ENCODE peak calls at places on chromosome 13, in seven cellular contexts. One of them, this sample, is unnamed. For H3K4me1, the result is how much of the 10 kb centered on the place peaks cover.

GRCh38 chr13:74290324-74290773 is 156.1 kb upstream of the KLF12 start:
- DNase-seq in prostate gland: peak
- DNase-seq in NT2/D1: no peak
- DNase-seq in tibial artery: no peak
- DNase-seq in CD8-positive, alpha-beta T cell: peak
- DNase-seq in neuronal stem cell: peak
- DNase-seq in cardiac muscle cell: peak
- DNase-seq in this sample: no peak

GRCh38 chr13:76894401-76895110 is 8.4 kb upstream of the KCTD12 start:
- DNase-seq in NT2/D1: no peak
- DNase-seq in prostate gland: no peak
- DNase-seq in CD8-positive, alpha-beta T cell: no peak
- DNase-seq in tibial artery: no peak
- DNase-seq in neuronal stem cell: no peak
- DNase-seq in cardiac muscle cell: no peak
- DNase-seq in this sample: no peak

GRCh38 chr13:110280996-110281688 is 25.8 kb downstream of the COL4A1 start:
- DNase-seq in neuronal stem cell: no peak
- DNase-seq in prostate gland: no peak
- DNase-seq in CD8-positive, alpha-beta T cell: no peak
- DNase-seq in cardiac muscle cell: no peak
- DNase-seq in NT2/D1: no peak
- DNase-seq in tibial artery: peak
- DNase-seq in this sample: no peak

GRCh38 chr13:45361596-45362206 is 20.7 kb upstream of the TPT1 start:
- DNase-seq in prostate gland: no peak
- DNase-seq in tibial artery: no peak
- DNase-seq in NT2/D1: no peak
- DNase-seq in neuronal stem cell: no peak
- DNase-seq in CD8-positive, alpha-beta T cell: no peak
- DNase-seq in cardiac muscle cell: no peak
- DNase-seq in this sample: no peak

GRCh38 chr13:42660367-42660965 is 86.5 kb downstream of the TNFSF11 start:
- DNase-seq in prostate gland: no peak
- DNase-seq in cardiac muscle cell: peak
- DNase-seq in CD8-positive, alpha-beta T cell: no peak
- DNase-seq in neuronal stem cell: no peak
- DNase-seq in NT2/D1: no peak
- DNase-seq in tibial artery: no peak
- DNase-seq in this sample: no peak

GRCh38 chr13:32362574-32362973 is 47.3 kb downstream of the BRCA2 start:
- DNase-seq in tibial artery: no peak
- DNase-seq in prostate gland: no peak
- DNase-seq in CD8-positive, alpha-beta T cell: no peak
- DNase-seq in cardiac muscle cell: no peak
- DNase-seq in NT2/D1: no peak
- DNase-seq in neuronal stem cell: no peak
- DNase-seq in this sample: no peak

GRCh38 chr13:112725346-112726017 is 35.6 kb downstream of the ATP11A start:
- DNase-seq in CD8-positive, alpha-beta T cell: no peak
- DNase-seq in tibial artery: peak
- DNase-seq in cardiac muscle cell: no peak
- DNase-seq in neuronal stem cell: no peak
- DNase-seq in NT2/D1: no peak
- DNase-seq in prostate gland: no peak
- DNase-seq in this sample: no peak

GRCh38 chr13:90154311-90154960 is 1193.1 kb upstream of the MIR17HG start:
- DNase-seq in NT2/D1: no peak
- DNase-seq in neuronal stem cell: no peak
- DNase-seq in tibial artery: no peak
- DNase-seq in cardiac muscle cell: no peak
- DNase-seq in prostate gland: no peak
- DNase-seq in CD8-positive, alpha-beta T cell: no peak
- DNase-seq in this sample: no peak

GRCh38 chr13:84439108-84439507 is 556.8 kb upstream of the SLITRK1 start:
- DNase-seq in prostate gland: no peak
- DNase-seq in neuronal stem cell: no peak
- DNase-seq in cardiac muscle cell: peak
- DNase-seq in CD8-positive, alpha-beta T cell: no peak
- DNase-seq in tibial artery: no peak
- DNase-seq in NT2/D1: no peak
- DNase-seq in this sample: no peak

GRCh38 chr13:99228737-99229691 is 28.4 kb downstream of the UBAC2 start:
- DNase-seq in NT2/D1: no peak
- DNase-seq in CD8-positive, alpha-beta T cell: no peak
- DNase-seq in neuronal stem cell: no peak
- DNase-seq in tibial artery: no peak
- DNase-seq in prostate gland: no peak
- DNase-seq in cardiac muscle cell: no peak
- DNase-seq in this sample: no peak

GRCh38 chr13:80000679-80001509 is 340.0 kb downstream of the SPRY2 start:
- DNase-seq in tibial artery: no peak
- DNase-seq in CD8-positive, alpha-beta T cell: no peak
- DNase-seq in cardiac muscle cell: no peak
- DNase-seq in prostate gland: no peak
- DNase-seq in NT2/D1: no peak
- DNase-seq in neuronal stem cell: no peak
- DNase-seq in this sample: no peak

GRCh38 chr13:42041017-42041683 is 7.3 kb upstream of the DGKH start:
- DNase-seq in cardiac muscle cell: peak
- DNase-seq in CD8-positive, alpha-beta T cell: peak
- DNase-seq in prostate gland: peak
- DNase-seq in neuronal stem cell: peak
- DNase-seq in tibial artery: peak
- DNase-seq in NT2/D1: no peak
- DNase-seq in this sample: peak

GRCh38 chr13:105167385-105167784 is 1368.1 kb downstream of the EFNB2 start:
- DNase-seq in NT2/D1: no peak
- DNase-seq in cardiac muscle cell: no peak
- DNase-seq in tibial artery: no peak
- DNase-seq in CD8-positive, alpha-beta T cell: no peak
- DNase-seq in neuronal stem cell: no peak
- DNase-seq in prostate gland: no peak
- DNase-seq in this sample: no peak

GRCh38 chr13:33069365-33069764 is 53.1 kb downstream of the KL start:
- DNase-seq in prostate gland: no peak
- DNase-seq in CD8-positive, alpha-beta T cell: no peak
- DNase-seq in cardiac muscle cell: no peak
- DNase-seq in tibial artery: no peak
- DNase-seq in NT2/D1: no peak
- DNase-seq in neuronal stem cell: no peak
- DNase-seq in this sample: no peak

GRCh38 chr13:28805193-28805819 is 14.8 kb upstream of the MTUS2 start:
- DNase-seq in prostate gland: no peak
- DNase-seq in neuronal stem cell: no peak
- DNase-seq in NT2/D1: no peak
- DNase-seq in CD8-positive, alpha-beta T cell: no peak
- DNase-seq in cardiac muscle cell: peak
- DNase-seq in tibial artery: no peak
- DNase-seq in this sample: no peak

GRCh38 chr13:77563110-77563509 is 27.6 kb downstream of the SCEL start:
- DNase-seq in neuronal stem cell: no peak
- DNase-seq in CD8-positive, alpha-beta T cell: no peak
- DNase-seq in NT2/D1: no peak
- DNase-seq in tibial artery: no peak
- DNase-seq in cardiac muscle cell: peak
- DNase-seq in prostate gland: no peak
- DNase-seq in this sample: no peak

GRCh38 chr13:84933797-84934196 is 865.4 kb downstream of the SLITRK6 start:
- DNase-seq in prostate gland: no peak
- DNase-seq in cardiac muscle cell: no peak
- DNase-seq in CD8-positive, alpha-beta T cell: no peak
- DNase-seq in NT2/D1: no peak
- DNase-seq in neuronal stem cell: no peak
- DNase-seq in tibial artery: no peak
- DNase-seq in this sample: no peak

GRCh38 chr13:99688776-99689175 is 187.5 kb downstream of the TM9SF2 start:
- DNase-seq in prostate gland: no peak
- DNase-seq in cardiac muscle cell: no peak
- DNase-seq in NT2/D1: no peak
- DNase-seq in tibial artery: no peak
- DNase-seq in neuronal stem cell: no peak
- DNase-seq in CD8-positive, alpha-beta T cell: no peak
- DNase-seq in this sample: no peak

GRCh38 chr13:28729541-28729940 is 10.8 kb upstream of the SLC46A3 start:
- DNase-seq in cardiac muscle cell: no peak
- DNase-seq in NT2/D1: no peak
- DNase-seq in tibial artery: no peak
- DNase-seq in prostate gland: no peak
- DNase-seq in CD8-positive, alpha-beta T cell: no peak
- DNase-seq in neuronal stem cell: no peak
- DNase-seq in this sample: no peak

GRCh38 chr13:111903143-111903542 is 163.8 kb upstream of the SOX1 start:
- DNase-seq in CD8-positive, alpha-beta T cell: no peak
- DNase-seq in cardiac muscle cell: no peak
- DNase-seq in neuronal stem cell: no peak
- DNase-seq in prostate gland: no peak
- DNase-seq in NT2/D1: no peak
- DNase-seq in tibial artery: no peak
- DNase-seq in this sample: no peak

GRCh38 chr13:111936267-111936925 is 130.6 kb upstream of the SOX1 start:
- DNase-seq in neuronal stem cell: no peak
- DNase-seq in prostate gland: no peak
- DNase-seq in NT2/D1: no peak
- DNase-seq in CD8-positive, alpha-beta T cell: no peak
- DNase-seq in cardiac muscle cell: no peak
- DNase-seq in tibial artery: no peak
- DNase-seq in this sample: no peak

DNA sequence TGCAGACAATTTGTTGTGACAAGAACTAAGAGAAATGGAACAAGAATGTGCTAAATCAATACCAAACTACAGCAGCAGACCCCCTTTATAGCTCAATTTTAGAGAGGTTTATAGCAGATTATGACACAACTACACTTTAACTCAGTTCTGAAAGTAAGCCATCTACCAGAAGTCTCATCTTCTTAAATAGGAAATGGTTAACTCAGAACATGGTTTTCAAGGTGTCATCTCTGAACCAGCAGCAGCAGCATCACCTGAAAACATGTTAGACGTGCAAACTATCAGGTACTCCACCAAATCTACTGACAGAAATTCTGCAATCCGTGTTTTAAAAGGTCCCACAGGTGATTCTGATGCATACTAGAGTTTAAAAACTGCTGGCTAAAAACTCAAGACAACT is 6.8 kb downstream of the LHFPL6 start:
- DNase-seq in prostate gland: no peak
- DNase-seq in cardiac muscle cell: no peak
- DNase-seq in neuronal stem cell: no peak
- DNase-seq in CD8-positive, alpha-beta T cell: no peak
- DNase-seq in tibial artery: no peak
- DNase-seq in NT2/D1: no peak
- DNase-seq in this sample: no peak
- H3K4me1 ChIP-seq in prostate gland: under half
- H3K4me1 ChIP-seq in cardiac muscle cell: under half
- H3K4me1 ChIP-seq in neuronal stem cell: under half
- H3K4me1 ChIP-seq in CD8-positive, alpha-beta T cell: under half
- H3K4me1 ChIP-seq in tibial artery: under half
- H3K4me1 ChIP-seq in NT2/D1: under half
- H3K4me1 ChIP-seq in this sample: under half

GRCh38 chr13:114102521-114103288 is 29.7 kb downstream of the RASA3 start:
- DNase-seq in tibial artery: peak
- DNase-seq in neuronal stem cell: no peak
- DNase-seq in cardiac muscle cell: no peak
- DNase-seq in CD8-positive, alpha-beta T cell: no peak
- DNase-seq in prostate gland: no peak
- DNase-seq in NT2/D1: no peak
- DNase-seq in this sample: no peak

GRCh38 chr13:114100446-114101320 is 31.7 kb downstream of the RASA3 start:
- DNase-seq in tibial artery: peak
- DNase-seq in neuronal stem cell: no peak
- DNase-seq in NT2/D1: no peak
- DNase-seq in CD8-positive, alpha-beta T cell: no peak
- DNase-seq in prostate gland: no peak
- DNase-seq in cardiac muscle cell: no peak
- DNase-seq in this sample: no peak

GRCh38 chr13:114101325-114101821 is 31.1 kb downstream of the RASA3 start:
- DNase-seq in cardiac muscle cell: no peak
- DNase-seq in tibial artery: peak
- DNase-seq in neuronal stem cell: no peak
- DNase-seq in NT2/D1: no peak
- DNase-seq in prostate gland: no peak
- DNase-seq in CD8-positive, alpha-beta T cell: no peak
- DNase-seq in this sample: no peak

GRCh38 chr13:114099918-114100445 is 32.4 kb downstream of the RASA3 start:
- DNase-seq in neuronal stem cell: no peak
- DNase-seq in NT2/D1: no peak
- DNase-seq in cardiac muscle cell: peak
- DNase-seq in tibial artery: no peak
- DNase-seq in prostate gland: no peak
- DNase-seq in CD8-positive, alpha-beta T cell: peak
- DNase-seq in this sample: no peak

DNA sequence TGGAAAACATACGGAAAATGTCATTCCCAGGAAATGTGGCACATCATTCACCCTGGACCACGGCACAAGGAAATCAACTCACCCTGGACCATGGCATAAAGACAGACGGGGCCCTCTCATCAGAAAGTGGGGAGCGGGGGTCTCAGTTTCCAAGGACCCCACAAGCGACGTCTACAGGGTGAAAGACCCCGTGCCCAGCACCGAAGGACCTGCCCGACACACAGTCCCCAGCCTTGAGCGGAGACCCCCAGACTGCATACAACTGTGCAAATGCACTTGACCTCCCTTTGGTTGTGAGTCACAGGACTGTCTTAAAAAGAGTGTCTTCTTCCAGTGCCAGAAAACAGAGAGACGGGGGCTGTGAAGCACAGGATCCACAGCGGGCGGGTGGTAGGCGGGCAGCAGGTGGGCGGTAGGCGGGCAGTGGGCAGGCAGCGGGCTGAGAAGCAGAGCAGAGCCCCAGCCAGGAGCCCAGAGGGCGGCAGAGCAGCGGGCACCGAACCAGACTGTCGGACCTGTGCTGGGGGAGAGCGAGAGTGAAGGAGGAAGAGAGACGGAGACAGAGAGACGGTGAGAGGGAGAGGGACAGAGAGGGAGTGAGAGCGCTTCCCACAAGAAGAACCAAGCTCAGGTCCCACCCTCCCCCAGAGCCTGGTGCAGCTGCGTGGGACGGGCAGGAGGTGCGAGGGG is 30.4 kb downstream of the RASA3 start:
- DNase-seq in NT2/D1: no peak
- DNase-seq in CD8-positive, alpha-beta T cell: no peak
- DNase-seq in prostate gland: no peak
- DNase-seq in tibial artery: peak
- DNase-seq in cardiac muscle cell: no peak
- DNase-seq in neuronal stem cell: no peak
- DNase-seq in this sample: no peak
- H3K4me3 ChIP-seq in NT2/D1: no peak
- H3K4me3 ChIP-seq in CD8-positive, alpha-beta T cell: no peak
- H3K4me3 ChIP-seq in prostate gland: no peak
- H3K4me3 ChIP-seq in tibial artery: no peak
- H3K4me3 ChIP-seq in cardiac muscle cell: no peak
- H3K4me3 ChIP-seq in neuronal stem cell: no peak
- H3K4me3 ChIP-seq in this sample: no peak

GRCh38 chr13:51821666-51822065 is 17.7 kb upstream of the DHRS12 start:
- DNase-seq in NT2/D1: no peak
- DNase-seq in prostate gland: no peak
- DNase-seq in tibial artery: no peak
- DNase-seq in CD8-positive, alpha-beta T cell: no peak
- DNase-seq in neuronal stem cell: no peak
- DNase-seq in cardiac muscle cell: no peak
- DNase-seq in this sample: no peak
- H3K4me1 ChIP-seq in NT2/D1: under half
- H3K4me1 ChIP-seq in prostate gland: under half
- H3K4me1 ChIP-seq in tibial artery: under half
- H3K4me1 ChIP-seq in CD8-positive, alpha-beta T cell: half or more
- H3K4me1 ChIP-seq in neuronal stem cell: under half
- H3K4me1 ChIP-seq in cardiac muscle cell: under half
- H3K4me1 ChIP-seq in this sample: under half

GRCh38 chr13:21297452-21297851 is 121.0 kb downstream of the MRPL57 start:
- DNase-seq in tibial artery: no peak
- DNase-seq in prostate gland: no peak
- DNase-seq in NT2/D1: no peak
- DNase-seq in CD8-positive, alpha-beta T cell: no peak
- DNase-seq in neuronal stem cell: peak
- DNase-seq in cardiac muscle cell: no peak
- DNase-seq in this sample: no peak
- H3K4me3 ChIP-seq in tibial artery: peak
- H3K4me3 ChIP-seq in prostate gland: peak
- H3K4me3 ChIP-seq in NT2/D1: no peak
- H3K4me3 ChIP-seq in CD8-positive, alpha-beta T cell: no peak
- H3K4me3 ChIP-seq in neuronal stem cell: peak
- H3K4me3 ChIP-seq in cardiac muscle cell: no peak
- H3K4me3 ChIP-seq in this sample: no peak